ENCODE peak calls at places on chromosomes 5 and 9, in four cellular contexts. S is K562, M is A549, T is HepG2. G is an unnamed sample.

GRCh38 chr9:86341007-86341491 is 13.2 kb downstream of the TUT7 start:
- DNase-seq in S (no peak), M (peak; percentile 13), T (no peak), G (no peak)

GRCh38 chr9:16344343-16344742 is 526.1 kb downstream of the BNC2 start:
- DNase-seq in S (no peak), M (peak; percentile 84), T (no peak), G (no peak)

GRCh38 chr9:121682201-121682600 is 30.8 kb downstream of the DAB2IP start:
- DNase-seq in S (no peak), M (no peak), T (no peak), G (no peak)

GRCh38 chr9:129141066-129142041 is 30.1 kb downstream of the PTPA start:
- DNase-seq in S (no peak), M (peak; percentile 31), T (no peak), G (no peak)

GRCh38 chr5:163649522-163649921 is 144.1 kb downstream of the MAT2B start:
- DNase-seq in S (no peak), M (peak; percentile 5), T (peak; percentile 20), G (no peak)

GRCh38 chr5:80194470-80194869 is 61.4 kb downstream of the SERINC5 start:
- DNase-seq in S (no peak), M (no peak), T (no peak), G (no peak)

GRCh38 chr5:168407222-168407621 is 79.0 kb upstream of the RARS1 start:
- DNase-seq in S (no peak), M (no peak), T (no peak), G (no peak)

GRCh38 chr9:133691659-133692363 is 46.3 kb downstream of the SARDH start:
- DNase-seq in S (no peak), M (no peak), T (no peak), G (no peak)

GRCh38 chr9:116933251-116933650 is 246.1 kb downstream of the TRIM32 start:
- DNase-seq in S (no peak), M (no peak), T (no peak), G (no peak)

GRCh38 chr9:120868339-120868675 is 8.7 kb downstream of the PHF19 start:
- DNase-seq in S (no peak), M (no peak), T (no peak), G (no peak)

GRCh38 chr5:94785111-94785510 is 166.6 kb downstream of the SLF1 start:
- DNase-seq in S (no peak), M (no peak), T (no peak), G (no peak)

GRCh38 chr9:31839273-31839672 is 545.2 kb upstream of the ACO1 start:
- DNase-seq in S (no peak), M (no peak), T (peak; percentile 41), G (no peak)

GRCh38 chr5:62460578-62460983 is 48.0 kb downstream of the IPO11 start:
- DNase-seq in S (peak; percentile 24), M (peak; percentile 51), T (peak; percentile 35), G (no peak)

GRCh38 chr9:107174441-107174840 is 108.6 kb upstream of the RAD23B start:
- DNase-seq in S (no peak), M (no peak), T (no peak), G (no peak)

GRCh38 chr5:118679123-118679940 is 309.0 kb downstream of the DTWD2 start:
- DNase-seq in S (no peak), M (no peak), T (no peak), G (no peak)

GRCh38 chr5:626850-627249 is 14.7 kb downstream of the CEP72 start:
- DNase-seq in S (no peak), M (no peak), T (no peak), G (no peak)

GRCh38 chr9:70924905-70925547 is 196.4 kb downstream of the TRPM3 start:
- DNase-seq in S (peak; percentile 11), M (peak; percentile 65), T (peak; percentile 56), G (peak; percentile 22)

GRCh38 chr9:96612105-96612965 is 7.3 kb downstream of the CDC14B start:
- DNase-seq in S (no peak), M (peak; percentile 79), T (peak; percentile 84), G (no peak)

GRCh38 chr9:99822096-99822595 is 461 bp downstream of the NR4A3 start:
- DNase-seq in S (peak; percentile 47), M (no peak), T (no peak), G (no peak)

GRCh38 chr5:77390795-77391194 is 101.3 kb downstream of the WDR41 start:
- DNase-seq in S (no peak), M (no peak), T (peak; percentile 27), G (no peak)

GRCh38 chr5:165361143-165361542 is 1855.7 kb downstream of the MAT2B start:
- DNase-seq in S (no peak), M (no peak), T (no peak), G (no peak)

DNA sequence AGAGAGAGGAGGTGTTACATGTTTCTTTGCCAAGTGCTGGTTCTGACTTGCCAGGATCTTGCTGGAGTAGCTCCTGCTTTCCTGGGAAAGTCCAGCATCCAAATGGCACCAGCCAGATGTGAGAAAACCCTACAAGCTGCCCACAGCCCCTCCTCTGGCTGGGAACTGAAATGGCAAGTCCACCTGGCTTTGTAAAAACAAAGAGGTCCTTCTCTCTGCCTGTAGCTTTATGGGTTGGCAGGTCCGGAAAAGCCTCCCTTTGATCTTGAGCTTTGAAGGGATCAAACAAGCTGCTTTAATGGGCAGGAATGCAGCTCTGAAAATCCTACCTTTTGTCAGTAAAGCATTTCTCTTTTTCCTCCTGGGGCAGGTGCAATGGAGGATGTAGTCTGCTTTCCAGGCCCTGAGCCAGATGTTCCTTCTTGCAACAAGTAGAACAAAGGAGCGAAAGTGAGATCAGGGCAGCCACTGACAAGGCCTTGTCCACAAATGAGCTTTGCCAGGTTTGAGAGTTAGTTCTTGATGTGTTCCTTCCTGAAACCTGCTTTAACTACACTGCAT is 456.7 kb downstream of the ZNF608 start:
- DNase-seq in S (no peak), M (no peak), T (peak; percentile 91), G (peak; percentile 61)
- TF ChIP-seq HMGXB4 in S (no peak), M (no peak), T (peak; percentile 22), G (no peak)

GRCh38 chr9:78354324-78354973 is 57.5 kb downstream of the PSAT1 start:
- DNase-seq in S (no peak), M (no peak), T (peak; percentile 81), G (no peak)
- TF ChIP-seq HMGXB4 in S (no peak), M (no peak), T (no peak), G (no peak)

GRCh38 chr5:27020965-27021364 is 17.4 kb downstream of the CDH9 start:
- DNase-seq in S (no peak), M (peak; percentile 34), T (peak; percentile 2), G (no peak)
- TF ChIP-seq HMGXB4 in S (no peak), M (no peak), T (no peak), G (no peak)

GRCh38 chr5:150960791-150961396 is 56.1 kb upstream of the ZNF300 start:
- DNase-seq in S (no peak), M (peak; percentile 10), T (no peak), G (no peak)
- TF ChIP-seq HMGXB4 in S (no peak), M (no peak), T (no peak), G (no peak)

DNA sequence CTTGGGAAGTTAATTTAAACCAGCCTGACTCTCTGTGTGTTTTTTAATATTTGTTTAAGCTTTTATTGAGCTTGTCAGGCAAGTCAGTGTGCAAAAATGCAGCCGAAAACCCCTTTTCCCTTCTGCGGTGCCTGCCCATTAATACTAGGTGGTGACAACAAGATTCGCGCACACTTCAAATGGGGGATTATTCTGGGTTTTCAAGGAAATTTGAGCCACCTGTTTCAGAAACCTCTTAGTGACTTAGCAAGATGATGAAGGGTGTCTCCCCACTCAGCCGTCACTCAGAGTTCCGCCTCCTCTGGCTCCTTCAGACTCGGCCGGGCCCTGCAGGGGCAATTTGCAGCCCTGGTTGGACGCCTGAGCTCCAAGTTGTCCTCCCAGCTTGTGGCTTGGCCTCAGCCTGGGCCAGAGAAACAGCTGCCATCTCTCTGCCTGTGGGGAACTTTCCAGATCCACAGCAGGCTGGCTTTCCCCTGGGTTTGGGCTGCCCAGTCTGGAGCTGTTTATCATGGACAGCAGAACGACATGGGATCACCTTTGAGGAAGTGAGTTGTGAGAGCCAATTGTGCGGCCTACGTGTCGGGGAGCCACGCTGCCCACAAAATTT is 75.9 kb downstream of the SPRY4 start:
- DNase-seq in S (no peak), M (no peak), T (no peak), G (peak; percentile 23)
- TF ChIP-seq HMGXB4 in S (no peak), M (no peak), T (no peak), G (no peak)

GRCh38 chr9:5455181-5455580 is 4.8 kb downstream of the CD274 start:
- DNase-seq in S (no peak), M (peak; percentile 20), T (no peak), G (no peak)
- TF ChIP-seq HMGXB4 in S (no peak), M (no peak), T (no peak), G (no peak)

DNA sequence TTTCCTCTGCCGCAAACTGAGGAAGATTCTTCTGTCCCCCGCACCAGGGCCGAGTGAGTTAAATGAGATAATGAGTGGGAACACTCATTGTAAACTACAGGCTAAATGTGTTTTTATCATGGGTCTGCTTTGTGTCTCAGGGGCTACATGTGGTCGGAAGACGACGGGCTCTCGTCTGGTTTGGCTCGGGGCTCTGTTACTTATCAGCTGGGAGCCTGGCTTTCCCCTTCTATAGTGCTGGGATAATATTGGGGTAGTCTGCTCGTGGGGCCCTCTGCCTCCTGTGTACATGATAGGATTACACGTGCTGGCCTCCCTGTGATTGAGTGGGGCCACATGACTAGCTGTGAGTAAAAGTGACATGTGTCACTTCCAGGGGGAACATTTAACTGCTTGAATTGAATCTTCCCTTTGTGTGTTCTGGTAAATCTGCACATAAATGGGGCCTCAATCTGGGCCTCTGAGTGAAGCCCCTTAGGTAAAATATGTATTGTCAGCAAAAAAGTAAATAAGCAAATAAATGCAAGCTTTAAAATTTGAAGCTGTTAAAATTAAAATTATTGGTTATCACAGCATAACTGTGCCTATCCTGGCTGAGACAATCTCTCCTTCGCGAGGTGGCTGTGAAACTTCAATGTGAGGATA is 86.9 kb upstream of the SH3PXD2B start:
- DNase-seq in S (no peak), M (no peak), T (no peak), G (no peak)
- TF ChIP-seq HMGXB4 in S (no peak), M (no peak), T (no peak), G (no peak)

GRCh38 chr5:134003957-134004625 is 684 bp downstream of the VDAC1 start:
- DNase-seq in S (peak; percentile 91), M (peak; percentile 49), T (no peak), G (peak; percentile 54)
- TF ChIP-seq HMGXB4 in S (peak; percentile 44), M (no peak), T (peak; percentile 67), G (no peak)

GRCh38 chr9:22742401-22742800 is 295.8 kb downstream of the DMRTA1 start:
- DNase-seq in S (no peak), M (no peak), T (no peak), G (no peak)

GRCh38 chr9:22740781-22741180 is 294.2 kb downstream of the DMRTA1 start:
- DNase-seq in S (no peak), M (no peak), T (no peak), G (no peak)

GRCh38 chr9:22739712-22740111 is 293.1 kb downstream of the DMRTA1 start:
- DNase-seq in S (no peak), M (no peak), T (no peak), G (no peak)
- TF ChIP-seq HMGXB4 in S (no peak), M (no peak), T (no peak), G (no peak)

DNA sequence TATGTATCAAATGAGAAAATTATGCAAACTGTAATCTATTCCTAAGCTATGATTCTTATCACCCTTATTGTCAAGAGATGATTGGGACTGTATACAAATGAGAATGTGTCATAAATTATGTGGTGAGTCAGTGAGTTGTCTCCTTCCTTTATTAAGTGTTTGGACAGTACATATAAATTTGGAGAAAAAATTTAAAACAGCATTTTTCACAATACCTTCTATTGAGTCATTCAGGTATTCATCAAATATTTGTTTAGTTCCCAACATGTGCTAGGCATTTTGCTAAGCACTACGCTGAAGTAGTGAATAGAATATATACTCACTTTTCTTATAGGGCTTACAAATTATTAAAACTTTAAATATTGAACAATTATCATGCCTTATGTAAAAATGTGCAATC is 36.3 kb upstream of the PTPRD start:
- DNase-seq in S (no peak), M (no peak), T (no peak), G (no peak)
- TF ChIP-seq HMGXB4 in S (no peak), M (no peak), T (no peak), G (no peak)

G was measured in WTC11.